ENCODE peak calls at places on chromosomes 16 and 17, in eight cellular contexts. A, R, W, M, I, G, J and B are unnamed samples.

GRCh38 chr17:46772879-46773620 is 45.4 kb downstream of the WNT3 start:
- DNase-seq in M (no peak), J (no peak), R (no peak), G (peak; percentile 47), W (no peak), I (no peak), A (no peak), B (no peak)

GRCh38 chr17:82647593-82648164 is 565 bp downstream of the WDR45B start:
- DNase-seq in G (peak; percentile 58), M (no peak), A (peak; percentile 77), W (peak; percentile 55), J (no peak), R (no peak), I (peak; percentile 42), B (no peak)

GRCh38 chr17:2571523-2572303 is 21.7 kb upstream of the PAFAH1B1 start:
- DNase-seq in M (no peak), I (no peak), J (no peak), G (no peak), R (no peak), W (no peak), A (no peak), B (no peak)

GRCh38 chr17:14070344-14071007 is 1.2 kb downstream of the COX10 start:
- DNase-seq in A (no peak), G (no peak), I (no peak), W (no peak), R (no peak), J (no peak), M (no peak), B (no peak)

GRCh38 chr16:88923926-88924833 is 52.8 kb downstream of the CBFA2T3 start:
- DNase-seq in J (no peak), R (no peak), I (no peak), M (no peak), A (no peak), G (no peak), W (no peak), B (no peak)

GRCh38 chr16:23557779-23558330 is 328 bp downstream of the UBFD1 start:
- DNase-seq in J (peak; percentile 52), G (peak; percentile 55), A (no peak), M (peak; percentile 23), I (no peak), W (peak; percentile 29), R (no peak), B (peak; percentile 22)

GRCh38 chr16:66057056-66057455 is 309.4 kb upstream of the CDH5 start:
- DNase-seq in R (peak; percentile 89), M (peak; percentile 27), I (no peak), A (no peak), G (no peak), J (no peak), W (peak; percentile 29), B (no peak)

GRCh38 chr17:29251969-29252866 is 5.6 kb downstream of the CRYBA1 start:
- DNase-seq in M (no peak), A (no peak), I (no peak), W (no peak), R (peak; percentile 24), J (peak; percentile 49), G (no peak), B (no peak)

GRCh38 chr17:81523139-81524062 is 4.8 kb upstream of the FSCN2 start:
- DNase-seq in R (no peak), I (peak; percentile 74), A (no peak), G (peak; percentile 41), M (no peak), W (no peak), J (no peak), B (no peak)

GRCh38 chr16:86581458-86581857 is 3.1 kb downstream of the FOXL1 start:
- DNase-seq in A (no peak), R (no peak), G (no peak), I (no peak), W (no peak), J (peak; percentile 60), M (no peak), B (no peak)

GRCh38 chr17:47604268-47604927 is 45.3 kb upstream of the KPNB1 start:
- DNase-seq in G (no peak), M (peak; percentile 63), A (no peak), I (no peak), J (peak; percentile 54), W (no peak), R (no peak), B (no peak)

GRCh38 chr16:78503501-78504110 is 404.2 kb downstream of the WWOX start:
- DNase-seq in I (peak; percentile 61), J (peak; percentile 45), R (no peak), M (peak; percentile 88), G (peak; percentile 63), A (no peak), W (peak; percentile 44), B (no peak)

GRCh38 chr17:78896834-78897638 is 6.0 kb downstream of the CEP295NL start:
- DNase-seq in A (no peak), M (no peak), R (no peak), W (no peak), G (no peak), I (no peak), J (no peak), B (no peak)

GRCh38 chr16:83136924-83137323 is 510.2 kb downstream of the CDH13 start:
- DNase-seq in A (no peak), J (no peak), W (no peak), I (no peak), R (no peak), M (no peak), G (no peak), B (no peak)

GRCh38 chr16:29813644-29814562 is 1.9 kb downstream of the PRRT2 start:
- DNase-seq in G (no peak), R (no peak), M (no peak), A (peak; percentile 50), I (no peak), W (no peak), J (no peak), B (no peak)

GRCh38 chr17:68320311-68320865 is 29.1 kb downstream of the ARSG start:
- DNase-seq in M (no peak), R (no peak), J (no peak), G (no peak), W (no peak), I (no peak), A (no peak), B (no peak)

GRCh38 chr16:53073053-53073452 is 18.3 kb downstream of the CHD9 start:
- DNase-seq in I (no peak), J (no peak), R (no peak), W (no peak), M (no peak), G (no peak), A (no peak), B (no peak)

GRCh38 chr16:69143116-69143515 is 10.7 kb downstream of the UTP4 start:
- DNase-seq in I (no peak), W (peak; percentile 25), J (no peak), G (no peak), R (no peak), M (no peak), A (no peak), B (no peak)

GRCh38 chr17:78817123-78817522 is 23.5 kb downstream of the USP36 start:
- DNase-seq in J (no peak), M (no peak), I (no peak), A (no peak), G (no peak), W (no peak), R (no peak), B (peak; percentile 72)

GRCh38 chr16:71995038-71995437 is 5.2 kb downstream of the PKD1L3 start:
- DNase-seq in A (no peak), G (no peak), I (no peak), J (no peak), R (no peak), W (no peak), M (no peak), B (no peak)

GRCh38 chr17:58191259-58191896 is 1.1 kb upstream of the EPX start:
- DNase-seq in M (no peak), W (no peak), J (no peak), G (no peak), I (no peak), R (no peak), A (no peak), B (no peak)

GRCh38 chr17:49881054-49881402 is 33.2 kb upstream of the TAC4 start:
- DNase-seq in M (no peak), W (no peak), J (no peak), R (no peak), I (no peak), A (no peak), G (no peak), B (no peak)

GRCh38 chr17:49878931-49879330 is 31.1 kb upstream of the TAC4 start:
- DNase-seq in W (no peak), I (no peak), G (no peak), R (no peak), M (no peak), J (no peak), A (no peak), B (no peak)

GRCh38 chr17:49882434-49882833 is 34.6 kb upstream of the TAC4 start:
- DNase-seq in I (no peak), R (no peak), A (no peak), W (no peak), M (no peak), J (no peak), G (no peak), B (no peak)

GRCh38 chr17:49880291-49881053 is 32.6 kb upstream of the TAC4 start:
- DNase-seq in G (peak; percentile 73), A (peak; percentile 83), I (peak; percentile 79), J (peak; percentile 52), R (no peak), W (peak; percentile 71), M (peak; percentile 53), B (peak; percentile 72)

GRCh38 chr17:49879505-49879904 is 31.6 kb upstream of the TAC4 start:
- DNase-seq in G (no peak), J (no peak), A (no peak), R (no peak), I (no peak), M (no peak), W (no peak), B (no peak)
- H3K36me3 ChIP-seq in G (no peaks in the 10 kb centered on the region), J (no peaks in the 10 kb centered on the region), A (no peaks in the 10 kb centered on the region), R (no peaks in the 10 kb centered on the region), I (no peaks in the 10 kb centered on the region), M (no peaks in the 10 kb centered on the region), W (no peaks in the 10 kb centered on the region), B (no peaks in the 10 kb centered on the region)

GRCh38 chr17:44864831-44865230 is 17.1 kb downstream of the HIGD1B start:
- DNase-seq in M (no peak), G (no peak), J (no peak), W (no peak), A (no peak), R (no peak), I (no peak), B (no peak)
- H3K36me3 ChIP-seq in M (no peaks in the 10 kb centered on the region), G (peaks cover 63% of the 10 kb centered on the region), J (peaks cover 15% of the 10 kb centered on the region), W (no peaks in the 10 kb centered on the region), A (no peaks in the 10 kb centered on the region), R (peaks cover 88% of the 10 kb centered on the region), I (peaks cover 97% of the 10 kb centered on the region), B (peaks cover 70% of the 10 kb centered on the region)

DNA sequence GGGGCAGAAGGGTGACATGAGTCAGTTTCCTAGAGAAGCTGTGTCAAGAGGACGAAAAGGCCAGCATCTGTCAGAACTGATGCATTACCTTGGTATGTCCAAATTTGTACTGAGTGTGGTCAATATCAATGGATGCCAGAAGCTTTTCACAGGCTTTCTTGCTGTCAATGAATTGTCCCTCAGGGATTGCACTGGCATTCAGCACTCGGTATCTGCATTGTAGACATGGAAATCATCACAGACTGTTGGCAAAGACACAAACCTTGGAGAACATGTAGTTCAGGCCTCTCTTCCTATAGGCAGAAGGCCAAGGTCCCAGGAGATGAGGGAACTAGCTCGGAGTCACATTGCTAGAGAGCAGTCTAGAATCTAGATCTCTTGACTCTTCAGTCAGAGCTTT is 16.6 kb downstream of the MYH3 start:
- DNase-seq in I (no peak), W (no peak), A (no peak), J (no peak), M (no peak), G (no peak), R (no peak), B (no peak)
- H3K36me3 ChIP-seq in I (peaks cover 64% of the 10 kb centered on the region), W (no peaks in the 10 kb centered on the region), A (no peaks in the 10 kb centered on the region), J (no peaks in the 10 kb centered on the region), M (no peaks in the 10 kb centered on the region), G (peaks cover 21% of the 10 kb centered on the region), R (peaks cover 58% of the 10 kb centered on the region), B (peaks cover 26% of the 10 kb centered on the region)

GRCh38 chr16:87708881-87709638 is 56.7 kb downstream of the KLHDC4 start:
- DNase-seq in A (no peak), I (no peak), R (no peak), M (no peak), W (no peak), G (no peak), J (no peak), B (no peak)
- H3K36me3 ChIP-seq in A (no peaks in the 10 kb centered on the region), I (peaks cover 71% of the 10 kb centered on the region), R (peaks cover 79% of the 10 kb centered on the region), M (no peaks in the 10 kb centered on the region), W (no peaks in the 10 kb centered on the region), G (peaks cover 20% of the 10 kb centered on the region), J (no peaks in the 10 kb centered on the region), B (peaks cover 49% of the 10 kb centered on the region)